ENCODE peak calls at places on chromosomes 16 and 17, in seven cellular contexts. Y is skeletal muscle cell, M is PC-9, O is prostate gland, G is activated T-cell treated with anti-CD3 and anti-CD28 coated beads for 1 hour, Z is NCI-H146, B is nucleus accumbens. V is an unnamed sample.

GRCh38 chr17:60391419-60392041 is 403 bp downstream of the USP32 start:
- DNase-seq in Y (no peak), M (no peak), O (no peak), G (no peak), Z (no peak), B (no peak), V (no peak)

GRCh38 chr17:40534431-40535189 is 30.7 kb downstream of the CCR7 start:
- DNase-seq in Y (no peak), M (no peak), O (no peak), G (no peak), Z (no peak), B (no peak), V (no peak)

GRCh38 chr16:81121474-81121990 is 25.3 kb upstream of the GCSH start:
- DNase-seq in Y (no peak), M (no peak), O (no peak), G (no peak), Z (no peak), B (no peak), V (no peak)

GRCh38 chr17:76124582-76125390 is 16.3 kb downstream of the FOXJ1 start:
- DNase-seq in Y (no peak), M (no peak), O (no peak), G (no peak), Z (no peak), B (no peak), V (no peak)

GRCh38 chr17:78300962-78301820 is 58.7 kb downstream of the SOCS3 start:
- DNase-seq in Y (no peak), M (no peak), O (no peak), G (no peak), Z (no peak), B (no peak), V (no peak)

GRCh38 chr17:37699285-37699973 is 45.4 kb downstream of the HNF1B start:
- DNase-seq in Y (no peak), M (no peak), O (no peak), G (no peak), Z (no peak), B (no peak), V (no peak)

GRCh38 chr17:71202449-71202848 is 918.4 kb upstream of the SOX9 start:
- DNase-seq in Y (no peak), M (no peak), O (no peak), G (no peak), Z (no peak), B (no peak), V (no peak)

GRCh38 chr17:18038149-18038850 is 668 bp downstream of the ATPAF2 start:
- DNase-seq in Y (no peak), M (peak), O (no peak), G (no peak), Z (no peak), B (no peak), V (no peak)

GRCh38 chr16:57175896-57176295 is 9.9 kb downstream of the PSME3IP1 start:
- DNase-seq in Y (no peak), M (no peak), O (no peak), G (no peak), Z (no peak), B (no peak), V (no peak)

GRCh38 chr16:46830417-46830901 is 521 bp downstream of the C16orf87 start:
- DNase-seq in Y (no peak), M (no peak), O (peak), G (peak), Z (peak), B (no peak), V (no peak)

GRCh38 chr16:28309811-28310311 is 17.5 kb downstream of the SBK1 start:
- DNase-seq in Y (no peak), M (no peak), O (no peak), G (peak), Z (no peak), B (no peak), V (no peak)

GRCh38 chr17:1920948-1921351 is 91.1 kb downstream of the RPA1 start:
- DNase-seq in Y (no peak), M (no peak), O (peak), G (no peak), Z (no peak), B (no peak), V (no peak)

GRCh38 chr16:50539053-50539615 is 9.1 kb upstream of the NKD1 start:
- DNase-seq in Y (no peak), M (no peak), O (no peak), G (no peak), Z (no peak), B (no peak), V (no peak)

GRCh38 chr17:42759982-42760651 is 910 bp upstream of the RAMP2 start:
- DNase-seq in Y (no peak), M (no peak), O (no peak), G (no peak), Z (no peak), B (no peak), V (no peak)

GRCh38 chr17:28513476-28513875 is 7.3 kb downstream of the FOXN1 start:
- DNase-seq in Y (no peak), M (no peak), O (no peak), G (no peak), Z (no peak), B (no peak), V (no peak)

GRCh38 chr17:81398170-81398854 is 3.1 kb downstream of the BAHCC1 start:
- DNase-seq in Y (no peak), M (no peak), O (no peak), G (no peak), Z (peak), B (peak), V (no peak)

GRCh38 chr16:10114411-10114810 is 67.8 kb downstream of the GRIN2A start:
- DNase-seq in Y (no peak), M (peak), O (no peak), G (no peak), Z (no peak), B (no peak), V (no peak)

GRCh38 chr16:7597677-7598076 is 265.0 kb downstream of the RBFOX1 start:
- DNase-seq in Y (peak), M (no peak), O (no peak), G (no peak), Z (no peak), B (no peak), V (no peak)

GRCh38 chr17:39045948-39046679 is 78.9 kb upstream of the FBXO47 start:
- DNase-seq in Y (no peak), M (no peak), O (no peak), G (no peak), Z (peak), B (no peak), V (no peak)

GRCh38 chr17:75130632-75131277 is 787 bp downstream of the NT5C start:
- DNase-seq in Y (no peak), M (peak), O (peak), G (peak), Z (peak), B (peak), V (no peak)

GRCh38 chr16:4800290-4801041 is 2.0 kb downstream of the ROGDI start:
- DNase-seq in Y (no peak), M (no peak), O (peak), G (no peak), Z (no peak), B (peak), V (peak)

GRCh38 chr17:76444518-76445311 is 8.2 kb downstream of the UBE2O start:
- DNase-seq in Y (no peak), M (no peak), O (no peak), G (no peak), Z (no peak), B (no peak), V (no peak)

GRCh38 chr16:20763461-20764232 is at the start of gene ACSM3:
- DNase-seq in Y (peak), M (peak), O (peak), G (peak), Z (no peak), B (no peak), V (peak)

GRCh38 chr17:64240261-64240740 is 22.8 kb downstream of the TEX2 start:
- DNase-seq in Y (no peak), M (no peak), O (no peak), G (no peak), Z (no peak), B (no peak), V (no peak)

GRCh38 chr16:19967561-19967960 is 82.9 kb upstream of the GPRC5B start:
- DNase-seq in Y (no peak), M (no peak), O (no peak), G (no peak), Z (no peak), B (no peak), V (no peak)

GRCh38 chr16:11136600-11136999 is 119.4 kb downstream of the SOCS1 start:
- DNase-seq in Y (no peak), M (peak), O (no peak), G (no peak), Z (peak), B (no peak), V (no peak)

GRCh38 chr16:55944377-55944802 is 69.2 kb upstream of the CES5A start:
- DNase-seq in Y (peak), M (no peak), O (peak), G (peak), Z (peak), B (peak), V (no peak)

GRCh38 chr17:19453296-19453695 is 42.3 kb downstream of the RNF112 start:
- DNase-seq in Y (no peak), M (no peak), O (no peak), G (no peak), Z (no peak), B (no peak), V (no peak)

GRCh38 chr16:69711115-69711740 is 15.1 kb downstream of the NQO1 start:
- DNase-seq in Y (peak), M (peak), O (peak), G (no peak), Z (no peak), B (no peak), V (peak)

GRCh38 chr16:68458101-68458500 is 9.8 kb upstream of the SMPD3 start:
- DNase-seq in Y (no peak), M (peak), O (no peak), G (no peak), Z (no peak), B (no peak), V (no peak)

V was measured in LNCaP clone FGC.